ENCODE peak calls at places on chromosomes 7 and 10, in four cellular contexts. Z is HepG2, Q is stomach, E is transverse colon. X is an unnamed sample.
A peak's percentile ranks its signal among the peaks of the same experiment; 100 is the strongest.

GRCh38 chr10:17742918-17743317 is 9.1 kb upstream of the TMEM236 start:
- DNase-seq in Z (peak; percentile 30), Q (peak; percentile 58), E (peak; percentile 66), X (no peak)

GRCh38 chr7:43281268-43281667 is 168.8 kb downstream of the HECW1 start:
- DNase-seq in Z (no peak), Q (no peak), E (no peak), X (no peak)

GRCh38 chr10:1137499-1138163 is 81.4 kb downstream of the WDR37 start:
- DNase-seq in Z (no peak), Q (no peak), E (no peak), X (no peak)

GRCh38 chr7:18295781-18296417 is 199.7 kb upstream of the HDAC9 start:
- DNase-seq in Z (no peak), Q (no peak), E (no peak), X (no peak)

GRCh38 chr10:113111900-113112853 is 162.1 kb downstream of the TCF7L2 start:
- DNase-seq in Z (peak; percentile 63), Q (peak; percentile 52), E (peak; percentile 25), X (no peak)

GRCh38 chr10:77104459-77104980 is 533.1 kb downstream of the KCNMA1 start:
- DNase-seq in Z (no peak), Q (no peak), E (peak; percentile 9), X (peak; percentile 86)

GRCh38 chr10:72379062-72379461 is 24.3 kb upstream of the DNAJB12 start:
- DNase-seq in Z (no peak), Q (no peak), E (no peak), X (no peak)

GRCh38 chr10:132206806-132207535 is 20.2 kb downstream of the DPYSL4 start:
- DNase-seq in Z (no peak), Q (no peak), E (no peak), X (no peak)

GRCh38 chr7:151738925-151739324 is 138.0 kb downstream of the PRKAG2 start:
- DNase-seq in Z (no peak), Q (no peak), E (no peak), X (no peak)

GRCh38 chr10:31753681-31754080 is 174.9 kb downstream of the ARHGAP12 start:
- DNase-seq in Z (no peak), Q (no peak), E (no peak), X (no peak)

GRCh38 chr10:31757831-31758230 is 170.8 kb downstream of the ARHGAP12 start:
- DNase-seq in Z (no peak), Q (no peak), E (no peak), X (peak; percentile 71)

GRCh38 chr10:31756131-31757119 is 172.2 kb downstream of the ARHGAP12 start:
- DNase-seq in Z (no peak), Q (no peak), E (no peak), X (no peak)

GRCh38 chr10:31757374-31757773 is 171.3 kb downstream of the ARHGAP12 start:
- DNase-seq in Z (no peak), Q (no peak), E (no peak), X (peak; percentile 84)

DNA sequence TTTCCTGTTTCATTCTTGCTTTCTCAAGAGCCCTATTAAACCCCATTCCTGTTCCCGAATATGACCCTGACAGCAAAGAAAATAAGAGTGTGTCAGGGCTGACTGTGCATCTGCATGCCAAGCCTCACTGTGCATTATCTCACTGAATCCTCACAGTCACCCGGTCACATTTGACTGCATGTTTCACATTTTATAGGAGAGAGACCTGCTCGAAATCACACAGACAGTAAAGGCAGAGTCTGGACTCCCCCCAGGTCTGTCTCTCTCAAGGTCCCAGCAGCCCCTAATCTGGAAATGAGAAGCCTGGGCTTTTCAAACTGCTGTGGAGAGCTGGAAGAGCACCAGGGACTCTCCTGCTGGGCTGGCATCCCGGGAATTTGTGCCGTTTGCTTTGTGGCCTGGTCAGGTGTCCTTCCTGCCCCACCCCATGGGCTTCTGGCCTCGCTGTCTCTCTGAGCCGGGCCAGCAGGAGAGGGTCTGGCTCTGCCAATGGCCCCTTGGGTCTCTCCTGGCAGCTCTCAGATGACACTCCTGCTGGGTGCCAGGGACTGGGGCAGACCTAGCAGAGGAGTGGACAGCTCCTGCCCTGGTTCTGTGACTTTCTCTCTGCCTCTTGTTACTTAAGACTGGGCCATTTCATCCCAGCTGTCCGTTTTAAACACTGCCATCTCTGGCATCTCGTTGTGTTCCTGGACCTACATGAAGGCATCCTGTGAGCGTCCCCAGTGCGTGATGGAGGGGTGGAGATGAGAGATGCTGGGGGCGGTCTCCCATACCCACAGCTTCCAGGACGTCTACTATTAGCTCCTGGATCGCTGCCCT is 173.6 kb downstream of the ARHGAP12 start:
- DNase-seq in Z (peak; percentile 23), Q (no peak), E (no peak), X (peak; percentile 48)
- TF ChIP-seq EP300 in Z (no peak), Q (no peak), E (no peak), X (no peak)

GRCh38 chr10:45372251-45372951 is 1.6 kb upstream of the ALOX5 start:
- DNase-seq in Z (no peak), Q (no peak), E (no peak), X (no peak)

GRCh38 chr10:45373003-45373782 is 823 bp upstream of the ALOX5 start:
- DNase-seq in Z (no peak), Q (no peak), E (peak; percentile 46), X (no peak)

GRCh38 chr10:45375101-45375500 is 1.1 kb downstream of the ALOX5 start:
- DNase-seq in Z (no peak), Q (no peak), E (no peak), X (no peak)

GRCh38 chr10:45374451-45375052 is 536 bp downstream of the ALOX5 start:
- DNase-seq in Z (no peak), Q (no peak), E (no peak), X (no peak)

DNA sequence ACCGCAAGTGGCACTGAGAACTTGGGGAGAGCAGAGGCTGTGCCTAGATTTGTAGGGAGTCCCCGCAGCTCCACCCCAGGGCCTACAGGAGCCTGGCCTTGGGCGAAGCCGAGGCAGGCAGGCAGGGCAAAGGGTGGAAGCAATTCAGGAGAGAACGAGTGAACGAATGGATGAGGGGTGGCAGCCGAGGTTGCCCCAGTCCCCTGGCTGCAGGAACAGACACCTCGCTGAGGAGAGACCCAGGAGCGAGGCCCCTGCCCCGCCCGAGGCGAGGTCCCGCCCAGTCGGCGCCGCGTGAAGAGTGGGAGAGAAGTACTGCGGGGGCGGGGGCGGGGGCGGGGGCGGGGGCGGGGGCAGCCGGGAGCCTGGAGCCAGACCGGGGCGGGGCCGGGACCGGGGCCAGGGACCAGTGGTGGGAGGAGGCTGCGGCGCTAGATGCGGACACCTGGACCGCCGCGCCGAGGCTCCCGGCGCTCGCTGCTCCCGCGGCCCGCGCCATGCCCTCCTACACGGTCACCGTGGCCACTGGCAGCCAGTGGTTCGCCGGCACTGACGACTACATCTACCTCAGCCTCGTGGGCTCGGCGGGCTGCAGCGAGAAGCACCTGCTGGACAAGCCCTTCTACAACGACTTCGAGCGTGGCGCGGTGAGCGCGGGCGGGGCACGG is at the start of gene ALOX5:
- DNase-seq in Z (no peak), Q (peak; percentile 80), E (peak; percentile 79), X (no peak)
- TF ChIP-seq POLR2A in Z (no peak), Q (no peak), E (no peak), X (no peak)

DNA sequence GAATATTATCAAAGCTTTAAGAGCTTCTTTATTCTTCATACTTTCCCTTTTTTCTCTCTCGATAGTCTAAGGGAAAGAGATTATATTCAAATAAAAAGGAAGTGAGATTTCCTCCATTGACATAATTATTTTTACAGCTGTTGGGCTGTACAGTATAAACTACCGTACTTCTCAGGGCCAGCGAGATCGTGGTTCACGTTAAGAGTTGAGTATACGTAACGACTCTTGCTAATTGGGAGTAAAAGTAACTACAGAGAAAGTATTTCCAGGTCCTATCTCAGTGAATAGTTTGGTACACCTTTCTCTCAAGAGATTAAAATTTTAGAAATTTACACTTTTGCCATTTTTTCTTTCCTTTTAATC is 57.8 kb downstream of the INPP5F start:
- DNase-seq in Z (no peak), Q (no peak), E (no peak), X (no peak)
- H3K4me3 ChIP-seq in Z (no peak overlapping the region), Q (no peak overlapping the region), E (no peak overlapping the region), X (no peak overlapping the region)

GRCh38 chr7:53518319-53518718 is 482.9 kb downstream of the POM121L12 start:
- DNase-seq in Z (no peak), Q (no peak), E (no peak), X (no peak)
- TF ChIP-seq EP300 in Z (no peak), Q (no peak), E (no peak), X (no peak)

GRCh38 chr10:109696981-109697775 is 226.1 kb downstream of the XPNPEP1 start:
- DNase-seq in Z (no peak), Q (no peak), E (no peak), X (no peak)
- TF ChIP-seq POLR2A in Z (no peak), Q (no peak), E (no peak), X (no peak)

DNA sequence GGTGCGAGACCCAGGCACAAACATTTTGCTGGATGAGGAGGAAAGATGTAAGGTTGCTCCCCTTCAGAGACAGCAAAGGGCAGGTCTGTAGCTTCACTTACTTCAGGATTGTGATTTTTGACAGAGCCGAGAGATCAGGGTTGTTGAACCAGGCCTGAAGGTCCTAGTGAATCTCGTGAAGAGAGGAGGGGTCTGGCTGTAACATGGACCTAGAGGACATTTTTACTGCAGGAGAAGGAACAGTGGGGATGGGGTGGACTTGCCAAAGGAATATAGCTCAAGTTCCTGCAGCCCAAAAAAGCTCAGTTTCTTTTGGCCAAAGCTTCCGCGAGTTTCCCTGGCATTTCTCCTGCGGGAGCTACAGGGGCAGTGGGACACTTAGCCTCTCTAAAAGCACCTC is 976 bp upstream of the EGFR start:
- DNase-seq in Z (no peak), Q (no peak), E (no peak), X (no peak)
- H3K4me3 ChIP-seq in Z (no peak overlapping the region), Q (peak overlapping the region; percentile 82), E (peak overlapping the region; percentile 89), X (peak overlapping the region; percentile 83)

GRCh38 chr7:100585511-100586265 is at the start of gene LRCH4:
- DNase-seq in Z (no peak), Q (peak; percentile 73), E (peak; percentile 77), X (no peak)
- TF ChIP-seq EP300 in Z (peak; percentile 24), Q (peak; percentile 39), E (peak; percentile 74), X (peak; percentile 44)